ENCODE peak calls at places on chromosomes 11 and 22, in seven cellular contexts. S is sigmoid colon, A is esophagus muscularis mucosa, E is transverse colon, R is H1, K is suprapubic skin, U is K562. F is an unnamed sample.

GRCh38 chr11:86688398-86689179 is 16.2 kb upstream of the ME3 start:
- DNase-seq in A (no peak), R (no peak), E (no peak), U (no peak), S (no peak), K (no peak), F (no peak)

GRCh38 chr11:36509265-36509664 is 807 bp downstream of the TRAF6 start:
- DNase-seq in S (no peak), R (no peak), U (peak), A (no peak), K (no peak), E (no peak), F (no peak)

GRCh38 chr11:44229664-44230063 is 80.3 kb downstream of the ALX4 start:
- DNase-seq in U (no peak), S (no peak), A (no peak), E (no peak), K (no peak), R (no peak), F (no peak)

GRCh38 chr11:65793144-65793581 is 6.3 kb downstream of the OVOL1 start:
- DNase-seq in R (no peak), K (peak), E (peak), S (no peak), A (no peak), U (no peak), F (peak)

GRCh38 chr11:5275369-5276110 is 5.8 kb upstream of the HBE1 start:
- DNase-seq in U (peak), S (no peak), R (no peak), E (no peak), K (no peak), A (no peak), F (no peak)

GRCh38 chr22:40376149-40376548 is 5.8 kb downstream of the SGSM3 start:
- DNase-seq in K (no peak), A (no peak), R (no peak), E (no peak), S (no peak), U (no peak), F (no peak)

GRCh38 chr22:29003975-29004646 is 57.5 kb downstream of the C22orf31 start:
- DNase-seq in K (no peak), U (no peak), A (no peak), S (no peak), R (no peak), E (no peak), F (peak)

GRCh38 chr11:107696140-107696539 is 15.7 kb downstream of the SLN start:
- DNase-seq in K (no peak), A (no peak), U (no peak), S (no peak), E (no peak), R (no peak), F (no peak)

GRCh38 chr22:49884503-49885260 is 31.0 kb downstream of the ZBED4 start:
- DNase-seq in U (no peak), K (no peak), S (no peak), R (no peak), A (no peak), E (no peak), F (no peak)

GRCh38 chr11:111737877-111738205 is 28.3 kb downstream of the PPP2R1B start:
- DNase-seq in S (peak), U (no peak), R (no peak), K (no peak), E (no peak), A (no peak), F (no peak)

GRCh38 chr22:21827628-21828267 is 39.7 kb downstream of the MAPK1 start:
- DNase-seq in S (no peak), A (no peak), U (no peak), E (no peak), K (no peak), R (no peak), F (no peak)

GRCh38 chr11:96554236-96554635 is 164.4 kb downstream of the JRKL start:
- DNase-seq in U (no peak), K (no peak), R (no peak), S (no peak), E (no peak), A (no peak), F (no peak)

GRCh38 chr11:33761471-33761870 is 12.8 kb downstream of the FBXO3 start:
- DNase-seq in U (no peak), S (no peak), R (no peak), A (no peak), E (no peak), K (no peak), F (no peak)

GRCh38 chr22:36208934-36209333 is 7.3 kb upstream of the APOL4 start:
- DNase-seq in E (no peak), S (no peak), U (no peak), K (no peak), A (no peak), R (no peak), F (no peak)

GRCh38 chr22:25563757-25564319 is 637 bp upstream of the GRK3 start:
- DNase-seq in K (no peak), S (peak), A (no peak), E (peak), U (no peak), R (no peak), F (no peak)

GRCh38 chr11:36558511-36559413 is 9.0 kb upstream of the RAG1 start:
- DNase-seq in K (no peak), R (no peak), S (no peak), A (no peak), U (no peak), E (no peak), F (no peak)

GRCh38 chr11:62139526-62140301 is 15.9 kb downstream of the INCENP start:
- DNase-seq in A (no peak), E (no peak), U (no peak), S (no peak), R (no peak), K (peak), F (no peak)

GRCh38 chr11:41947392-41947791 is 487.9 kb upstream of the LRRC4C start:
- DNase-seq in A (no peak), U (no peak), E (no peak), R (no peak), K (no peak), S (no peak), F (no peak)

GRCh38 chr11:72305077-72305476 is 61.1 kb upstream of the PHOX2A start:
- DNase-seq in E (no peak), K (no peak), S (no peak), A (no peak), U (no peak), R (no peak), F (no peak)

GRCh38 chr11:12832828-12833227 is 158.6 kb downstream of the TEAD1 start:
- DNase-seq in R (no peak), U (no peak), E (no peak), K (no peak), A (no peak), S (no peak), F (no peak)

GRCh38 chr11:267491-267994 is 10.7 kb upstream of the NLRP6 start:
- DNase-seq in A (no peak), R (no peak), U (peak), K (no peak), E (peak), S (peak), F (peak)

GRCh38 chr11:72238040-72238450 is 5.9 kb downstream of the PHOX2A start:
- DNase-seq in R (peak), E (peak), A (no peak), S (peak), K (peak), U (peak), F (peak)

GRCh38 chr11:10350341-10350740 is 45.5 kb downstream of the ADM start:
- DNase-seq in K (no peak), E (no peak), U (no peak), S (no peak), R (peak), A (peak), F (no peak)

GRCh38 chr11:130102457-130103249 is 33.0 kb downstream of the APLP2 start:
- DNase-seq in U (no peak), S (no peak), A (no peak), E (no peak), K (no peak), R (no peak), F (no peak)
- TF ChIP-seq POLR2AphosphoS5 in U (no peak), S (no peak), A (no peak), E (no peak), K (no peak), R (no peak), F (no peak)

GRCh38 chr11:78000193-78000592 is 5.7 kb upstream of the INTS4 start:
- DNase-seq in E (peak), A (no peak), R (no peak), K (no peak), U (peak), S (no peak), F (peak)

GRCh38 chr11:77990981-77991380 is 3.5 kb downstream of the INTS4 start:
- DNase-seq in U (no peak), R (no peak), S (no peak), K (no peak), E (no peak), A (no peak), F (no peak)

GRCh38 chr11:77993902-77994301 is 566 bp downstream of the INTS4 start:
- DNase-seq in K (no peak), E (no peak), S (no peak), A (no peak), U (no peak), R (no peak), F (no peak)

GRCh38 chr11:77999446-77999845 is 5.0 kb upstream of the INTS4 start:
- DNase-seq in A (no peak), U (no peak), S (no peak), E (no peak), K (no peak), R (no peak), F (no peak)

GRCh38 chr11:77994434-77995362 is at the start of gene INTS4:
- DNase-seq in K (peak), U (peak), S (peak), A (peak), E (peak), R (peak), F (peak)
- TF ChIP-seq POLR2A in K (no peak), U (peak), S (no peak), A (no peak), E (peak), R (peak), F (no peak)

GRCh38 chr11:7600205-7600775 is 73.0 kb downstream of the CYB5R2 start:
- DNase-seq in S (peak), R (no peak), U (no peak), A (no peak), K (peak), E (peak), F (peak)
- TF ChIP-seq EP300 in S (no peak), R (no peak), U (peak), A (no peak), K (no peak), E (no peak), F (no peak)

GRCh38 chr11:104661901-104662300 is 236.4 kb downstream of the CASP12 start:
- DNase-seq in A (no peak), K (no peak), E (no peak), S (no peak), R (no peak), U (no peak), F (no peak)
- TF ChIP-seq POLR2AphosphoS5 in A (no peak), K (no peak), E (no peak), S (no peak), R (no peak), U (no peak), F (no peak)

GRCh38 chr11:20031155-20032001 is 128.9 kb downstream of the DBX1 start:
- DNase-seq in K (no peak), E (no peak), R (no peak), S (no peak), U (no peak), A (no peak), F (no peak)
- TF ChIP-seq POLR2A in K (no peak), E (no peak), R (no peak), S (no peak), U (no peak), A (no peak), F (no peak)

DNA sequence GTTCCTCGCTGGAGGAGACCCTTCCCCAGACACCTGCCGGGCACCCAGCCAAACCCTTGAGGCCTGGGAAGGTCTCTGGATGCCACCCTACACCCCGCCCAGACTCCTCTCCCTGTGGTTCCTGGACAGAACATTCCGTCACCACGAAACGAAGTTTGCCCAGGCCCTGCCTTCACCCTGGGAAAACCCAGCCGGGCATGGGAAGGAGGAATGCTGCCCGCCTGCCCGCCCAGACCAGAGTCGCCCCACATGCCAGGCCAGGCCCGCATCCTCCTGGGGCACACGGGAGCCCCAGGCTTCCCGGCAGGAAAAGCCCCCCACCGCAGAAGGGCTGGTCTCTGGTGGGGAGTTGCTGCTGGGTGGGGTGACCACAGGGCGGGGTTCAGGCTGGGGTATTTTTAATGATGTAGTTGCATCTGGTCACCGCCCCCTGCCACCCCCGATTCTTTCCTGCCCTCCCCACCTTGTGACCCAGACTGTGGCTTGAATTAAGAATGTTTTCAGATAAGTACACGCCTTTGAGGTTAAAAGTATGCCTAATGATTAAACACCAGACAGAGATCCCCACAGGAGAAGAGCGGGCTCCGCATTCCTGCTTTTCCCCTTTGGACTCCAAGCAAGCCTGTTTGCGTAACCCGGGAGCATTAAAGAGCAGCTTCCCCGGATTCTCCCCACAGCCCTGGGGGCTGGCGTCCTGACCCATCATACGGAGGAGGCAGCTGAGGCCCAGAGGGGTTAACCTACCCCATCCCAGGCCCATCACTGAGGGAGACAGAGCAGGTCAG is 44.6 kb upstream of the PPARA start:
- DNase-seq in A (no peak), S (peak), U (no peak), E (peak), R (no peak), K (no peak), F (peak)
- TF ChIP-seq EP300 in A (no peak), S (no peak), U (no peak), E (peak), R (no peak), K (no peak), F (no peak)

GRCh38 chr11:100857236-100858005 is 170.3 kb downstream of the ARHGAP42 start:
- DNase-seq in E (no peak), U (no peak), S (no peak), K (no peak), A (no peak), R (no peak), F (no peak)

GRCh38 chr11:100860318-100860896 is 173.3 kb downstream of the ARHGAP42 start:
- DNase-seq in S (no peak), R (no peak), U (no peak), E (no peak), A (no peak), K (no peak), F (no peak)

GRCh38 chr11:100865443-100865842 is 178.4 kb downstream of the ARHGAP42 start:
- DNase-seq in U (no peak), E (no peak), S (no peak), K (no peak), R (no peak), A (no peak), F (no peak)

GRCh38 chr11:100863080-100863581 is 176.0 kb downstream of the ARHGAP42 start:
- DNase-seq in S (no peak), K (no peak), R (no peak), U (peak), A (no peak), E (no peak), F (peak)

GRCh38 chr11:100861221-100861620 is 174.1 kb downstream of the ARHGAP42 start:
- DNase-seq in U (peak), E (no peak), R (no peak), A (no peak), K (no peak), S (no peak), F (peak)
- TF ChIP-seq POLR2AphosphoS5 in U (no peak), E (no peak), R (no peak), A (no peak), K (no peak), S (no peak), F (no peak)

F was measured in stomach.